ENCODE peak calls at places on chromosome 21, in four cellular contexts. One of them, this sample, is unnamed.

GRCh38 chr21:40047993-40048730 is 180.9 kb downstream of the PCP4 start:
- DNase-seq in hepatocyte: no peak
- DNase-seq in OCI-LY7: no peak
- DNase-seq in neural progenitor cell: no peak
- DNase-seq in this sample: no peak

GRCh38 chr21:37551406-37552355 is 185.1 kb downstream of the DYRK1A start:
- DNase-seq in neural progenitor cell: no peak
- DNase-seq in hepatocyte: peak; percentile 87
- DNase-seq in OCI-LY7: no peak
- DNase-seq in this sample: no peak

GRCh38 chr21:36910581-36911307 is 55.7 kb downstream of the HLCS start:
- DNase-seq in neural progenitor cell: no peak
- DNase-seq in OCI-LY7: no peak
- DNase-seq in hepatocyte: no peak
- DNase-seq in this sample: no peak

GRCh38 chr21:44517175-44517899 is 22.7 kb downstream of the KRTAP10-1 start:
- DNase-seq in OCI-LY7: peak; percentile 61
- DNase-seq in hepatocyte: no peak
- DNase-seq in neural progenitor cell: no peak
- DNase-seq in this sample: peak; percentile 98

GRCh38 chr21:29322570-29322957 is 23.8 kb downstream of the BACH1 start:
- DNase-seq in OCI-LY7: no peak
- DNase-seq in hepatocyte: no peak
- DNase-seq in neural progenitor cell: no peak
- DNase-seq in this sample: no peak

GRCh38 chr21:44301961-44302406 is 2.1 kb downstream of the PFKL start:
- DNase-seq in OCI-LY7: peak; percentile 44
- DNase-seq in hepatocyte: no peak
- DNase-seq in neural progenitor cell: no peak
- DNase-seq in this sample: no peak

GRCh38 chr21:22631066-22631465 is 1632.9 kb downstream of the NCAM2 start:
- DNase-seq in hepatocyte: no peak
- DNase-seq in OCI-LY7: no peak
- DNase-seq in neural progenitor cell: no peak
- DNase-seq in this sample: no peak

GRCh38 chr21:43317254-43317748 is 109.6 kb downstream of the SIK1 start:
- DNase-seq in OCI-LY7: no peak
- DNase-seq in neural progenitor cell: no peak
- DNase-seq in hepatocyte: no peak
- DNase-seq in this sample: no peak

GRCh38 chr21:36909901-36910561 is 56.4 kb downstream of the HLCS start:
- DNase-seq in hepatocyte: peak; percentile 81
- DNase-seq in neural progenitor cell: no peak
- DNase-seq in OCI-LY7: no peak
- DNase-seq in this sample: peak; percentile 79

GRCh38 chr21:19900149-19900548 is 1098.1 kb upstream of the NCAM2 start:
- DNase-seq in neural progenitor cell: no peak
- DNase-seq in hepatocyte: no peak
- DNase-seq in OCI-LY7: no peak
- DNase-seq in this sample: no peak

GRCh38 chr21:38773108-38774061 is 32.3 kb upstream of the ETS2 start:
- DNase-seq in hepatocyte: peak; percentile 69
- DNase-seq in OCI-LY7: no peak
- DNase-seq in neural progenitor cell: no peak
- DNase-seq in this sample: peak; percentile 81

GRCh38 chr21:21387891-21388290 is 389.7 kb downstream of the NCAM2 start:
- DNase-seq in hepatocyte: no peak
- DNase-seq in neural progenitor cell: no peak
- DNase-seq in OCI-LY7: no peak
- DNase-seq in this sample: no peak

GRCh38 chr21:44513389-44514217 is 26.4 kb downstream of the KRTAP10-1 start:
- DNase-seq in hepatocyte: no peak
- DNase-seq in OCI-LY7: no peak
- DNase-seq in neural progenitor cell: no peak
- DNase-seq in this sample: no peak

GRCh38 chr21:38165466-38166213 is 91.2 kb upstream of the KCNJ15 start:
- DNase-seq in OCI-LY7: no peak
- DNase-seq in hepatocyte: peak; percentile 14
- DNase-seq in neural progenitor cell: no peak
- DNase-seq in this sample: no peak

GRCh38 chr21:44397431-44398031 is 44.1 kb downstream of the TRPM2 start:
- DNase-seq in neural progenitor cell: no peak
- DNase-seq in hepatocyte: no peak
- DNase-seq in OCI-LY7: no peak
- DNase-seq in this sample: no peak

GRCh38 chr21:38352536-38353219 is 95.9 kb downstream of the KCNJ15 start:
- DNase-seq in neural progenitor cell: peak; percentile 68
- DNase-seq in hepatocyte: peak; percentile 79
- DNase-seq in OCI-LY7: no peak
- DNase-seq in this sample: peak; percentile 1

GRCh38 chr21:37146320-37147225 is 73.5 kb downstream of the TTC3 start:
- DNase-seq in OCI-LY7: no peak
- DNase-seq in hepatocyte: no peak
- DNase-seq in neural progenitor cell: no peak
- DNase-seq in this sample: no peak

GRCh38 chr21:14120091-14120734 is 90.5 kb downstream of the LIPI start:
- DNase-seq in neural progenitor cell: peak; percentile 59
- DNase-seq in hepatocyte: peak; percentile 33
- DNase-seq in OCI-LY7: peak; percentile 57
- DNase-seq in this sample: no peak

GRCh38 chr21:28375708-28376385 is 616.8 kb downstream of the LTN1 start:
- DNase-seq in hepatocyte: no peak
- DNase-seq in neural progenitor cell: no peak
- DNase-seq in OCI-LY7: no peak
- DNase-seq in this sample: no peak

GRCh38 chr21:30164796-30165195 is 1.8 kb downstream of the CLDN17 start:
- DNase-seq in neural progenitor cell: no peak
- DNase-seq in OCI-LY7: no peak
- DNase-seq in hepatocyte: no peak
- DNase-seq in this sample: no peak

DNA sequence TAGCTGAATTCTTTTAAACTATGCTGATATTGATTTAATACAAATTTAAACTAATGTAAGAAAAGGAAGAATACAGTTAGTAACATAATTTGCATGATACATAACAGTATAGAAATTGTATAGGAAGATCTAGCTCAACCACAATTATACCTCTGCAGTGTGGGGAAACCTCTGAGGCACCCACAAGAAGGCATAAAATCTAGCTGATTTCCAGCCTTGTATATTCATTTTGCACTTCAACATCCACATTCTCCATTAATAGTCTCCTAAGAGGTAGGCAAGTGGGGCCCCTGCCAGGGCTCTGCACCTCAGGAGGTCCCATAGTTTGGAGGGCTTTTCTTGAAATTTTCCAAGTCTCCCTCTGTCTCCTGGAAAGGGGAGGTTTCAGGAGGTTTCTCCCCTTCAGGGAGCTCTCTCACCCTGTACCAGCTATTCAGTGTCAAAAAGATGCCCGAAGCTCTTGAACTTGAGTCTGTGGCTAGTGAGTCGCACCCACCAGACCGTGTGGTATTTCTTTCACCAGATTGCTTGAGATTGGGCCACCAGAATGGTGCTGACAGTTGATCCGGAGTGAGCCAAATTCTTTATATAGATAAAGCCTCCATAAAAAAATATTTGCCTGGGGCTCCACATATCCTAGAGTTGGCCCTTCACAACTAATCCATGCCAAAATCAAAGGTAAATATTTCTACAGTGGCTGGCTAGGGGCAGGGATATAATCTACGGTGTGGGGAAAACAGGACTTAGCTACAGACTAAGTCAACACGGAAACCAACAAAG is 108.2 kb downstream of the TIAM1 start:
- DNase-seq in hepatocyte: no peak
- DNase-seq in OCI-LY7: no peak
- DNase-seq in neural progenitor cell: no peak
- DNase-seq in this sample: no peak
- TF ChIP-seq EZH2phosphoT487 in hepatocyte: no peak
- TF ChIP-seq EZH2phosphoT487 in OCI-LY7: no peak
- TF ChIP-seq EZH2phosphoT487 in neural progenitor cell: no peak
- TF ChIP-seq EZH2phosphoT487 in this sample: no peak

DNA sequence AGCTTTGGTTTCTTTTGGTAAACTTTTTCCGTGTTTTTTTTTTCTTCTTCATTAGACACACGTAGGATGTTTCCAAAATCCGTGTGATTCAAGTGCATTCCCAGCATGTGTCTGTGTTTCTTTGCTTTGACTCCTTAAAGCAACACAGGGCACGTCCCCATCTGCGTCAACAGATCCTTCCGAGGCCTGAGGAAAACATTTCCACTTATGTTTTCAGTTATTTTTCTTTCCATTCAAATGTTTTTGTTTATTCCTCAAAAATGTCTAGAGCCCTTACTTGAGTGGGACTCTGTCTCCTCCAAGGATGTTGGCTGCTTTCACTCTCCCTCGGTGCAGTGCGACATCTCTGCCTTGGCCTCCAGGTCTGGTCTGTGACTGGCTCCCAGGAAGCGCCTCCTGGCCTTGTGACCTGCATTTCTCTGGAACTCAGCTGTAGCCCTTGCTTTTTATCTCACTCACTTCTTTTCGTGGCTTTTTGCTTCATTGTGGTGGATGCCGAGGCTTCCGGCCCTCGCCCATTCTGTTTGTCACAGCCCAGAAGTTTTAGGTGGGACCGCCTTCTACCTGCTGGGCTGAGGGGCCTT is 31.3 kb upstream of the SLC19A1 start:
- DNase-seq in neural progenitor cell: no peak
- DNase-seq in hepatocyte: no peak
- DNase-seq in OCI-LY7: no peak
- DNase-seq in this sample: no peak
- TF ChIP-seq EZH2phosphoT487 in neural progenitor cell: no peak
- TF ChIP-seq EZH2phosphoT487 in hepatocyte: no peak
- TF ChIP-seq EZH2phosphoT487 in OCI-LY7: no peak
- TF ChIP-seq EZH2phosphoT487 in this sample: no peak

GRCh38 chr21:35862969-35863368 is 197.4 kb downstream of the SETD4 start:
- DNase-seq in hepatocyte: no peak
- DNase-seq in neural progenitor cell: no peak
- DNase-seq in OCI-LY7: no peak
- DNase-seq in this sample: no peak

GRCh38 chr21:35868005-35868868 is 192.1 kb downstream of the SETD4 start:
- DNase-seq in neural progenitor cell: no peak
- DNase-seq in hepatocyte: no peak
- DNase-seq in OCI-LY7: no peak
- DNase-seq in this sample: no peak

GRCh38 chr21:35873441-35873840 is 186.9 kb downstream of the SETD4 start:
- DNase-seq in neural progenitor cell: no peak
- DNase-seq in OCI-LY7: no peak
- DNase-seq in hepatocyte: no peak
- DNase-seq in this sample: no peak

GRCh38 chr21:35864039-35864438 is 196.3 kb downstream of the SETD4 start:
- DNase-seq in hepatocyte: no peak
- DNase-seq in neural progenitor cell: no peak
- DNase-seq in OCI-LY7: no peak
- DNase-seq in this sample: no peak

DNA sequence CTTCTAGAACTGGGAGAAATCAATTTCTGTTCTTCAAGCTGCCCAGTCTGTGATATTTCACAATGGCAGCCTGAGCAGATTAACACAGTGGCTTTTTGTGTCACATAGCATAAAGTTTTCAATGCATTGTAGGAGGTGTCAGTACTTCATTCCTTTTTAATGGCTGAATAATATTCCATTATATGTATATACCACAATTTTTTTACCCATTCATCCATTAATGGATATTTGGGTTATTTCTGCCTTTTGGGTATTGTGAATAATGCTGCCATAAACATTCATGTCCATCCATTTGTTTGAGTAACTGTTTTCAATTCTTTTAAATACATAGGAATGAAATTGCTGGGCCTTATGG is 191.5 kb downstream of the SETD4 start:
- DNase-seq in OCI-LY7: no peak
- DNase-seq in hepatocyte: no peak
- DNase-seq in neural progenitor cell: no peak
- DNase-seq in this sample: no peak
- TF ChIP-seq EZH2phosphoT487 in OCI-LY7: no peak
- TF ChIP-seq EZH2phosphoT487 in hepatocyte: no peak
- TF ChIP-seq EZH2phosphoT487 in neural progenitor cell: no peak
- TF ChIP-seq EZH2phosphoT487 in this sample: no peak

DNA sequence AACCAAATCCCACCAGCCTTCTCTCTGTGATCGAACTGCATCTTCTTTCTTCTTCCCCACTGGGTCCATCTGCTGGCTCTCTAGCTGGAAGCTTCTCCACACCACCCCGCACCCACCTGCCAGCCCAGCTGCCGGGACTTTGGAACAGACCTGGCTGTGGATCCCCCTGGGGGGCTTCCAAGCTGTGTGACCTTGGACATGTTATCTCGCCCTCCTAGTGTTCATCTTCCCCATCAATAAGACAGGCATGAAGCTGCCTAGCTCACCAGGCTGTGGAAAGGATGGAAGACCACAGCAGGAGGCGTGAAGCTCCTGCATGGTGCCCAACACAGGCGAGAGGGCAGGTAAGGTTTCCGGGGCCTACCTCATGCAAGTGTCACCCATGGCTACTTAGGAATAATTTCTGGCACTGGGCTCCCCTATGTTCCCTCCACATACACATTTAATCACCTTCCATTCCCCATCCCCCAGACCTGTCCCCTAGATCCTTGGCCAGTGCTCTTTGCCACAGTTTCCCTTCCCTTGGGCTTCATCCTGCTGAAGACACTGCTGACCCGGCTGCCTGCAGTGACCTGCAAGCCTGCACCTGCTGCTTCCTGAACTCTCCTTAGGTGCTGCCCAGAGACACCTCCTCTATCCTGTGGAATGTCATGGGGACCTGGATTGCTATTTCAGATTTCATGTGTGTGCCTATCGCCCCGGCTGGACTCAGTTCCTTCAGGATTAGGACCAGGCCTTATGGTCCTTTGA is 13.2 kb upstream of the C2CD2 start:
- DNase-seq in neural progenitor cell: no peak
- DNase-seq in OCI-LY7: no peak
- DNase-seq in hepatocyte: no peak
- DNase-seq in this sample: no peak
- TF ChIP-seq EZH2phosphoT487 in neural progenitor cell: no peak
- TF ChIP-seq EZH2phosphoT487 in OCI-LY7: no peak
- TF ChIP-seq EZH2phosphoT487 in hepatocyte: no peak
- TF ChIP-seq EZH2phosphoT487 in this sample: no peak

DNA sequence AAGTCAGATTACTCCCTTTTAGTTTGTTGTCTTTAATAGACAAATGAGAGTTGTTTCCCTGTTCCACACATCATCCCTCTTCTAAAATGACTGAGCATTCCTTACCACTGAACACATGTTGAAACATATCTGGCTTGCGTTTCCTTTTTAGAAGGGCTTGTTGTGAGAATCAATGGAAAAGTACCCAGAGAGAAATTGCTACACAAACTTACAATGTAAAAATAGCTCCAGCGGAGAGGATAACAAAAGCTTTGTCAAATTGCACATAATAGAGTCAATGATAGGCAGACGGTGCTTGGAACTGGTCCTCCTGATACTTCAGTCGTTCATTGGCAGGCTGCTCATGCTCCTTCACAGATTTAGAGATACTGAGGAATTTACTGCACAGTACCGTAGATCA is 123.9 kb downstream of the CYYR1 start:
- DNase-seq in neural progenitor cell: no peak
- DNase-seq in OCI-LY7: no peak
- DNase-seq in hepatocyte: peak; percentile 11
- DNase-seq in this sample: no peak
- TF ChIP-seq EZH2phosphoT487 in neural progenitor cell: no peak
- TF ChIP-seq EZH2phosphoT487 in OCI-LY7: no peak
- TF ChIP-seq EZH2phosphoT487 in hepatocyte: no peak
- TF ChIP-seq EZH2phosphoT487 in this sample: no peak

GRCh38 chr21:15775981-15776380 is 46.2 kb downstream of the USP25 start:
- DNase-seq in neural progenitor cell: no peak
- DNase-seq in hepatocyte: no peak
- DNase-seq in OCI-LY7: no peak
- DNase-seq in this sample: no peak
- TF ChIP-seq EZH2phosphoT487 in neural progenitor cell: no peak
- TF ChIP-seq EZH2phosphoT487 in hepatocyte: no peak
- TF ChIP-seq EZH2phosphoT487 in OCI-LY7: no peak
- TF ChIP-seq EZH2phosphoT487 in this sample: no peak

GRCh38 chr21:16046625-16047340 is 317.0 kb downstream of the USP25 start:
- DNase-seq in hepatocyte: no peak
- DNase-seq in neural progenitor cell: no peak
- DNase-seq in OCI-LY7: no peak
- DNase-seq in this sample: no peak

GRCh38 chr21:16047857-16048256 is 318.1 kb downstream of the USP25 start:
- DNase-seq in hepatocyte: no peak
- DNase-seq in OCI-LY7: no peak
- DNase-seq in neural progenitor cell: no peak
- DNase-seq in this sample: no peak
- TF ChIP-seq EZH2phosphoT487 in hepatocyte: no peak
- TF ChIP-seq EZH2phosphoT487 in OCI-LY7: no peak
- TF ChIP-seq EZH2phosphoT487 in neural progenitor cell: no peak
- TF ChIP-seq EZH2phosphoT487 in this sample: no peak

This sample was measured in HCT116.